ENCODE peak calls at places on chromosomes 7 and 10, in eight cellular contexts. M, A, U, R, T, O, L and B are unnamed samples.

GRCh38 chr7:152137476-152138025 is 112.1 kb downstream of the GALNT11 start:
- DNase-seq in U (no peak), O (no peak), T (no peak), M (no peak), A (no peak), L (no peak), R (no peak), B (no peak)

GRCh38 chr10:60517805-60518204 is 128.1 kb upstream of the ANK3 start:
- DNase-seq in O (no peak), U (no peak), A (no peak), R (no peak), M (no peak), L (no peak), T (peak; percentile 36), B (no peak)

GRCh38 chr7:155590215-155591023 is 44.1 kb upstream of the CNPY1 start:
- DNase-seq in U (peak; percentile 16), T (peak; percentile 38), M (no peak), O (no peak), R (no peak), L (no peak), A (no peak), B (peak; percentile 83)

GRCh38 chr7:158865462-158865922 is 9.1 kb downstream of the DYNC2I1 start:
- DNase-seq in L (no peak), M (no peak), R (no peak), A (no peak), O (no peak), T (no peak), U (peak; percentile 48), B (no peak)

GRCh38 chr10:124998624-124999291 is 56.8 kb downstream of the ZRANB1 start:
- DNase-seq in R (no peak), O (no peak), L (peak; percentile 42), U (peak; percentile 6), T (no peak), A (no peak), M (no peak), B (no peak)

GRCh38 chr10:520402-520787 is 169.1 kb downstream of the DIP2C start:
- DNase-seq in M (no peak), L (no peak), A (peak; percentile 36), T (peak; percentile 64), O (no peak), U (no peak), R (no peak), B (no peak)

GRCh38 chr10:89384474-89385324 is 6.8 kb downstream of the IFIT1B start:
- DNase-seq in L (no peak), O (no peak), M (no peak), T (peak; percentile 28), A (no peak), U (no peak), R (no peak), B (no peak)

GRCh38 chr10:69911571-69912528 is 110.1 kb downstream of the COL13A1 start:
- DNase-seq in M (no peak), R (no peak), U (no peak), L (no peak), O (no peak), T (no peak), A (no peak), B (no peak)

GRCh38 chr7:45717537-45718235 is 143.5 kb downstream of the ADCY1 start:
- DNase-seq in R (no peak), T (no peak), U (no peak), O (no peak), M (no peak), A (no peak), L (no peak), B (no peak)

GRCh38 chr7:151019130-151019447 is 5.2 kb downstream of the ATG9B start:
- DNase-seq in O (no peak), M (no peak), R (no peak), U (no peak), A (peak; percentile 42), L (no peak), T (no peak), B (no peak)

GRCh38 chr7:127654404-127655392 is 2.7 kb downstream of the SND1 start:
- DNase-seq in T (peak; percentile 35), O (no peak), A (peak; percentile 33), M (no peak), L (no peak), R (no peak), U (no peak), B (no peak)

GRCh38 chr7:63112764-63113712 is 885.6 kb upstream of the ZNF722 start:
- DNase-seq in M (no peak), L (no peak), U (no peak), R (no peak), A (no peak), O (no peak), T (no peak), B (no peak)

GRCh38 chr7:143382791-143383641 is 1.9 kb downstream of the ZYX start:
- DNase-seq in L (no peak), R (no peak), U (no peak), M (no peak), A (no peak), O (no peak), T (no peak), B (no peak)

GRCh38 chr7:150341263-150342118 is at the start of gene RARRES2:
- DNase-seq in M (no peak), T (no peak), R (no peak), U (peak; percentile 53), O (no peak), L (no peak), A (peak; percentile 52), B (no peak)

GRCh38 chr7:54985405-54986360 is 33.1 kb upstream of the EGFR start:
- DNase-seq in L (no peak), R (no peak), A (no peak), O (peak; percentile 44), T (peak; percentile 84), U (no peak), M (no peak), B (no peak)

GRCh38 chr7:15832996-15833395 is 146.5 kb upstream of the MEOX2 start:
- DNase-seq in T (peak; percentile 10), A (no peak), U (peak; percentile 49), R (no peak), M (no peak), O (no peak), L (no peak), B (no peak)

GRCh38 chr7:158748335-158748734 is 43.7 kb upstream of the NCAPG2 start:
- DNase-seq in A (no peak), O (no peak), T (no peak), U (no peak), M (no peak), L (no peak), R (no peak), B (no peak)

GRCh38 chr10:133272301-133272963 is 4.2 kb downstream of the ADAM8 start:
- DNase-seq in L (no peak), M (no peak), O (no peak), T (no peak), A (no peak), R (no peak), U (no peak), B (no peak)

GRCh38 chr10:78177431-78178185 is 143.9 kb downstream of the RPS24 start:
- DNase-seq in O (no peak), U (no peak), T (peak; percentile 31), A (peak; percentile 80), L (no peak), M (no peak), R (no peak), B (no peak)

GRCh38 chr10:78178397-78178796 is 144.7 kb downstream of the RPS24 start:
- DNase-seq in O (no peak), A (no peak), T (no peak), M (no peak), U (no peak), L (no peak), R (no peak), B (no peak)

GRCh38 chr10:78175444-78175843 is 141.8 kb downstream of the RPS24 start:
- DNase-seq in U (no peak), A (no peak), O (no peak), R (no peak), T (peak; percentile 32), L (no peak), M (no peak), B (no peak)

GRCh38 chr10:78177013-78177370 is 143.3 kb downstream of the RPS24 start:
- DNase-seq in O (no peak), U (no peak), R (no peak), M (no peak), L (no peak), A (peak; percentile 40), T (no peak), B (peak; percentile 62)

GRCh38 chr10:78176320-78177012 is 142.8 kb downstream of the RPS24 start:
- DNase-seq in U (no peak), A (peak; percentile 56), R (no peak), M (no peak), T (no peak), L (no peak), O (no peak), B (no peak)
- H3K27ac ChIP-seq in U (no peak overlapping the region), A (peak overlapping the region; percentile 44), R (no peak overlapping the region), M (no peak overlapping the region), T (no peak overlapping the region), L (no peak overlapping the region), O (no peak overlapping the region), B (peak overlapping the region; percentile 92)

GRCh38 chr7:39608278-39608677 is 15.1 kb upstream of the RALA start:
- DNase-seq in A (no peak), U (no peak), T (no peak), M (no peak), R (no peak), L (no peak), O (no peak), B (no peak)
- H3K27ac ChIP-seq in A (no peak overlapping the region), U (no peak overlapping the region), T (peak overlapping the region; percentile 80), M (no peak overlapping the region), R (no peak overlapping the region), L (no peak overlapping the region), O (no peak overlapping the region), B (no peak overlapping the region)

DNA sequence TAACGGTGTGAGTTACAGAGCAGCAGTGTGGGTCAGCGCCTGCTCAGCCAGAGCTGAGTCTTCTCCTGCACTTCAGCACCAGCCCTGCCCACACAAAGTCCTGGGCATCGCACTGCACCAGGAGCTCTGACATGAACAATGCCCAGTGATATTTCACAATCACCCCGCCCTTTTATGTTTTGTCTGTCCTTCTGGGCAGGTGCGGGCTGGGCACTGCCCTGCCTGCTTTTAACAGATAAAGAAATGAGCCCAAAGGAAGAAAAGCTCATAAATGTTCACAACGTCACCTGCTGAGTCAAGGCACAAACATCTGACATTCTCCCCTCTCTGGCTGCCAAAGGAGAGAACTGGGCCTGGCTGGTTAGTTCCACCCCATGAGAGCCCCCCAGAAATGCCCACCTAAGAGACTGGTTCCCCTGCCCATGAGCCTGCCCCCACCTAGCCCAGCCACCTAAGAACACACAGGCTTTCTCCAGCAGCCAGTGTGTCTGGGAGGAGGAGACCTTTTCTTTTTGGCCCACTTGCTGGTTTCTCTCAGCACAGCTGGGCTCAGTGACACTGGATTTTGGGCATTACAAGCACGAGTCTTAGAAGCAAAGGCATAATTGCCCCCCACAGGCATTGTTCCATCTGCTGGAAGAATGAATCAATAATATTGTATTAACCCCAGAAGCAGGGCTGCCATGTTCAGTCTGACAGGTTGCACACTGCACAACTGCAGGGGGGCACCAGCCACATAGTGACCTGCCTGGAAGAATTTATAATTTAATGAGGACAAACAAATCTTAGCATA is 22.3 kb downstream of the CALML3 start:
- DNase-seq in O (no peak), A (no peak), T (peak; percentile 53), L (no peak), M (no peak), U (peak; percentile 88), R (no peak), B (no peak)
- H3K27ac ChIP-seq in O (peak overlapping the region; percentile 92), A (no peak overlapping the region), T (peak overlapping the region; percentile 61), L (no peak overlapping the region), M (no peak overlapping the region), U (peak overlapping the region; percentile 88), R (no peak overlapping the region), B (no peak overlapping the region)

DNA sequence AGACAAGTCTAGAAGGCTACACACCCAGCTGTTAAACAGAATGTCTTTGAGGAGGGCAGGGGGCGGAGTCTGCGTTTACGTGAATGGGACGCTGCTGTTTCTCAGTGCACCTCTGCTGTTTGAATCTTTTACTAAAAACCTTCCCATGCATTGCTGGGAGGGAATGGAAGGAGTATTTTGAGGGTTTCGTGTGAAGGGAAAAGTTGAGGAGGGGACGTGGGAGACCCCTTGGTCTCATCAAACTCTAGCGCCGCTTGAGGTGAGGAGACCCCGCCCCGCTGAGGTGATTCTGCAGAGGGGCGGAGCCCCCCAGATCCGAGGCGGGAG is 474 bp upstream of the VCL start:
- DNase-seq in U (peak; percentile 87), O (no peak), L (no peak), M (no peak), T (no peak), R (no peak), A (no peak), B (no peak)
- H3K27ac ChIP-seq in U (peak overlapping the region; percentile 99), O (peak overlapping the region; percentile 22), L (peak overlapping the region; percentile 63), M (peak overlapping the region; percentile 87), T (no peak overlapping the region), R (peak overlapping the region; percentile 94), A (no peak overlapping the region), B (no peak overlapping the region)